ENCODE peak calls at places on chromosomes 16 and 17, in six cellular contexts. E is A172, H is AG10803, M is cardiac fibroblast, T is progenitor cell of endocrine pancreas, A is neuronal stem cell. X is an unnamed sample.
A peak's percentile ranks its signal among the peaks of the same experiment; 100 is the strongest.

GRCh38 chr17:54063639-54064038 is 240.9 kb downstream of the KIF2B start:
- DNase-seq in M (no peak), H (no peak), A (no peak), T (no peak), E (no peak), X (no peak)

GRCh38 chr16:9279661-9280060 is 188.2 kb downstream of the HAPSTR1 start:
- DNase-seq in A (no peak), M (no peak), E (no peak), T (no peak), H (no peak), X (no peak)

GRCh38 chr17:56289321-56289720 is 136.0 kb downstream of the ANKFN1 start:
- DNase-seq in M (no peak), H (peak; percentile 39), A (no peak), T (no peak), E (no peak), X (no peak)

GRCh38 chr17:2230877-2231276 is 72.7 kb downstream of the SMG6 start:
- DNase-seq in A (no peak), H (peak; percentile 54), E (no peak), M (peak; percentile 75), T (no peak), X (no peak)

GRCh38 chr16:9966569-9967157 is 215.6 kb downstream of the GRIN2A start:
- DNase-seq in H (peak; percentile 1), A (no peak), M (peak; percentile 0), T (no peak), E (peak; percentile 20), X (no peak)

GRCh38 chr16:24054649-24055560 is 201.2 kb upstream of the CACNG3 start:
- DNase-seq in E (no peak), T (no peak), M (no peak), H (no peak), A (peak; percentile 33), X (no peak)

GRCh38 chr16:4315185-4316102 is at the start of gene GLIS2:
- DNase-seq in A (peak; percentile 80), H (peak; percentile 83), E (peak; percentile 73), M (peak; percentile 66), T (peak; percentile 78), X (peak; percentile 83)

GRCh38 chr16:1311212-1311737 is 1.8 kb downstream of the UBE2I start:
- DNase-seq in T (no peak), E (no peak), H (no peak), A (no peak), M (no peak), X (no peak)

GRCh38 chr17:30379303-30380105 is 777 bp downstream of the CPD start:
- DNase-seq in A (no peak), M (no peak), T (no peak), H (no peak), E (no peak), X (peak; percentile 63)

GRCh38 chr16:81945665-81946064 is 65.6 kb downstream of the SDR42E1 start:
- DNase-seq in H (peak; percentile 87), T (no peak), E (peak; percentile 61), M (peak; percentile 56), A (no peak), X (no peak)

GRCh38 chr16:88923450-88923849 is 53.6 kb downstream of the CBFA2T3 start:
- DNase-seq in M (no peak), A (no peak), H (no peak), E (no peak), T (no peak), X (no peak)

GRCh38 chr17:48542956-48543853 is 1.7 kb downstream of the HOXB2 start:
- DNase-seq in H (no peak), E (peak; percentile 62), M (peak; percentile 77), T (peak; percentile 39), A (no peak), X (peak; percentile 73)

GRCh38 chr16:81863630-81864352 is 84.7 kb downstream of the PLCG2 start:
- DNase-seq in A (no peak), M (no peak), E (no peak), H (no peak), T (no peak), X (no peak)